ENCODE peak calls at places on chromosomes 7 and 10, in seven cellular contexts. I is K562, D is HCT116, W is HepG2, Z is SK-N-SH, P is GM12878, Y is H1. V is an unnamed sample.

GRCh38 chr7:44388089-44388970 is 62.9 kb upstream of the CAMK2B start:
- DNase-seq in I (no peak), Z (no peak), W (no peak), P (no peak), D (no peak), Y (peak; percentile 35), V (no peak)

GRCh38 chr7:140060243-140060630 is 2.5 kb downstream of the PARP12 start:
- DNase-seq in I (no peak), Z (no peak), Y (no peak), P (no peak), W (no peak), D (no peak), V (no peak)

GRCh38 chr7:95509199-95509598 is 23.5 kb downstream of the ASB4 start:
- DNase-seq in D (no peak), Y (no peak), I (no peak), Z (peak; percentile 52), P (no peak), W (peak; percentile 25), V (no peak)

GRCh38 chr10:31602541-31603244 is 283.7 kb downstream of the ZEB1 start:
- DNase-seq in Z (peak; percentile 70), W (no peak), Y (peak; percentile 74), D (no peak), I (no peak), P (no peak), V (no peak)

GRCh38 chr10:66788142-66788541 is 137.7 kb upstream of the LRRTM3 start:
- DNase-seq in D (no peak), Y (no peak), P (no peak), Z (no peak), W (no peak), I (no peak), V (no peak)

GRCh38 chr7:99782012-99782953 is 1.7 kb downstream of the CYP3A4 start:
- DNase-seq in Z (no peak), P (no peak), W (peak; percentile 19), Y (no peak), D (no peak), I (no peak), V (no peak)

GRCh38 chr7:79282051-79282694 is 171.3 kb downstream of the MAGI2 start:
- DNase-seq in W (no peak), Y (no peak), P (no peak), D (peak; percentile 35), Z (peak; percentile 9), I (no peak), V (peak; percentile 30)

GRCh38 chr10:48651293-48651692 is 33.4 kb upstream of the WDFY4 start:
- DNase-seq in Z (no peak), Y (no peak), P (no peak), D (no peak), W (no peak), I (no peak), V (no peak)

GRCh38 chr7:100465702-100466311 is 1.7 kb upstream of the SPACDR start:
- DNase-seq in P (no peak), D (no peak), Z (peak; percentile 98), I (peak; percentile 73), Y (no peak), W (peak; percentile 58), V (peak; percentile 26)

GRCh38 chr7:107313355-107313754 is 144.6 kb downstream of the HBP1 start:
- DNase-seq in W (no peak), I (no peak), P (no peak), D (no peak), Z (no peak), Y (no peak), V (no peak)

GRCh38 chr10:59085641-59086502 is 90.6 kb upstream of the PHYHIPL start:
- DNase-seq in I (no peak), W (no peak), Y (no peak), Z (no peak), P (no peak), D (no peak), V (no peak)

GRCh38 chr7:114620208-114620607 is 205.6 kb downstream of the FOXP2 start:
- DNase-seq in I (no peak), W (no peak), Z (no peak), D (no peak), Y (no peak), P (no peak), V (no peak)

GRCh38 chr7:68246189-68246633 is 1249.6 kb downstream of the TYW1 start:
- DNase-seq in D (no peak), I (no peak), P (no peak), W (no peak), Y (peak; percentile 57), Z (no peak), V (no peak)

GRCh38 chr7:67105382-67105781 is 108.7 kb downstream of the TYW1 start:
- DNase-seq in D (no peak), I (no peak), Y (no peak), Z (no peak), P (no peak), W (no peak), V (no peak)

GRCh38 chr7:24917510-24918239 is 62.3 kb downstream of the OSBPL3 start:
- DNase-seq in P (no peak), D (no peak), Y (peak; percentile 24), W (no peak), I (no peak), Z (no peak), V (no peak)

GRCh38 chr7:24924375-24924774 is 55.6 kb downstream of the OSBPL3 start:
- DNase-seq in Z (no peak), W (no peak), P (no peak), D (no peak), I (no peak), Y (no peak), V (no peak)

GRCh38 chr7:24923172-24923865 is 56.7 kb downstream of the OSBPL3 start:
- DNase-seq in P (no peak), Y (no peak), Z (no peak), I (no peak), D (no peak), W (no peak), V (no peak)

GRCh38 chr7:24922099-24922773 is 57.7 kb downstream of the OSBPL3 start:
- DNase-seq in P (no peak), Z (peak; percentile 43), Y (no peak), D (no peak), W (no peak), I (no peak), V (no peak)

GRCh38 chr7:24920702-24921679 is 59.0 kb downstream of the OSBPL3 start:
- DNase-seq in Z (no peak), Y (no peak), P (no peak), I (peak; percentile 62), W (no peak), D (no peak), V (no peak)
- TF ChIP-seq JUND in Z (no peak), Y (no peak), P (no peak), I (no peak), W (no peak), D (no peak), V (no peak)

DNA sequence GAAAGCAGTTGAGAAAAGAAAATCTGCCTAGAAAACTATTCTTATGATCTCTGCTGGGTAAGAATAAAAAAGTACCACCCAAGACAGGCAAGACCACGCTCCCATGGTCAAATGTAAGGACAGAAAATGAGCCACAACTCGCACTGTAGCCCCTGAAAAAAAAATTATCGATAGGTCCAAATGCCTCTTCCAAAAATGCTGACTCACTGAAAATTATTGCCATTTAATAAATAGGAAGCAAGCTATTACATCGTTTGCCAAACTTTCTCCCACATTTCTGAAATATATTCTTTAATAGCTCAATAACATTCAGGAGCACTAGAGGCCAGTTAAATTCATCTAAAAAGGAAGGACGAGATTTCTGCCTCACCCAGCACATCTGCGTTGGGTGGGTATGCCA is 497.9 kb downstream of the KCNMA1 start:
- DNase-seq in Z (no peak), P (no peak), D (no peak), W (no peak), Y (no peak), I (no peak), V (no peak)
- TF ChIP-seq JUND in Z (no peak), P (no peak), D (no peak), W (no peak), Y (no peak), I (no peak), V (no peak)

GRCh38 chr7:134254311-134254710 is 62.4 kb downstream of the SLC35B4 start:
- DNase-seq in W (no peak), Z (no peak), I (no peak), P (no peak), D (peak; percentile 10), Y (no peak), V (peak; percentile 23)

GRCh38 chr7:134255814-134256213 is 60.9 kb downstream of the SLC35B4 start:
- DNase-seq in Y (no peak), P (no peak), W (no peak), I (no peak), Z (no peak), D (no peak), V (no peak)
- TF ChIP-seq JUND in Y (no peak), P (no peak), W (no peak), I (no peak), Z (no peak), D (no peak), V (no peak)

GRCh38 chr7:151277631-151278030 is 29.1 kb upstream of the SMARCD3 start:
- DNase-seq in I (no peak), Z (no peak), Y (no peak), W (no peak), P (no peak), D (no peak), V (no peak)

GRCh38 chr7:151274376-151274760 is 25.9 kb upstream of the SMARCD3 start:
- DNase-seq in D (no peak), Z (no peak), P (no peak), W (no peak), Y (no peak), I (no peak), V (no peak)

GRCh38 chr7:151276651-151277590 is 28.4 kb upstream of the SMARCD3 start:
- DNase-seq in P (no peak), Z (peak; percentile 98), I (peak; percentile 89), W (peak; percentile 7), D (peak; percentile 32), Y (peak; percentile 74), V (peak; percentile 68)

GRCh38 chr7:151274936-151275812 is 26.7 kb upstream of the SMARCD3 start:
- DNase-seq in Y (no peak), D (no peak), I (no peak), W (no peak), P (no peak), Z (no peak), V (no peak)

DNA sequence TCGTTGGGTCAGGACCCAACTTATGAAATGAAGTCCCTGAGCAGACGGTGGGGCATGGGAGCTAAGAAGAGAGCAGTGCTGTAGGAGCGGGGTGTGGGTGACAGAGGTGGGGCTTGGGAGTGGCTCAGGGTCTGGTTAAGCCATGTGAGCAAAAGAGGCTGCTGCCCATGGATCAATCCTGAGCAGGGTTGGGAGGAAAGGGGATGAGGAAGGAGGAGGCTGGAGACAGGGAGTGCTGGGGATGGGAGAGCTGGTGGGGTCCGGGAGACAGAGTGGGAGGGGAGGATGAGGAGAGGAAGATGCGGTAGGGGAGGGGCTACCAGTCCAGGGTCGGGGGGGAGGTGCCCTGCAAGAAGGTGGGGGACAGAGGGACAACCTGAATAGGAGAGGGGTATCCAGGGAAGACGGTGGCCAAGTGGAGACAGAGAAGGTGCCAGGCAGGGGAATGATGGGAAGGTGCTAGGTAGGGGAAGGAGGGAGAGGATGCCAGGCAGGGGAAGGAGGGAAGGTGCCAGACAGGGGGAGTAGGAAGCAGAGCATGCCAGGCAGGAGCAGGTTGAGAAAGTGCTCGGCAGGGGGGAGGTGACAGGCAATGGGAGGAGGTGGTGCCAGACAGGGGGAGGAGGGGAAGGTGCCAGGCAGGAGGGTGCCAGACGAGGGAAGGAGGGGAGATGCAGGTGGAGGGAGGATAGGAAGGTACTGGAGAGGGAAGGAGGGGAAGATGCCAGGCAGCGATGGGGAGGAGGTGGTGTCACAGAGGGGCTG is 27.5 kb upstream of the SMARCD3 start:
- DNase-seq in Y (no peak), P (no peak), I (no peak), Z (peak; percentile 58), D (no peak), W (no peak), V (no peak)
- TF ChIP-seq JUND in Y (no peak), P (no peak), I (no peak), Z (no peak), D (no peak), W (no peak), V (no peak)